ENCODE peak calls at places on chromosomes 4 and X, in five cellular contexts. A, K, M, L and H are unnamed samples.

GRCh38 chr4:88441696-88442095 is 15.2 kb upstream of the HERC5 start:
- DNase-seq in K (no peak), L (no peak), A (no peak), M (no peak), H (no peak)

GRCh38 chrX:16882188-16882587 is 12.0 kb upstream of the RBBP7 start:
- DNase-seq in A (no peak), K (no peak), L (no peak), M (no peak), H (no peak)

GRCh38 chrX:71095971-71096701 is 485 bp downstream of the FOXO4 start:
- DNase-seq in L (no peak), A (no peak), K (no peak), M (peak), H (no peak)

GRCh38 chrX:19007868-19008267 is 24.0 kb upstream of the PHKA2 start:
- DNase-seq in A (no peak), L (no peak), K (no peak), M (no peak), H (no peak)

GRCh38 chrX:103565752-103566151 is 19.6 kb upstream of the TCEAL4 start:
- DNase-seq in M (no peak), L (no peak), K (no peak), A (no peak), H (no peak)

GRCh38 chr4:7756071-7756470 is 183.6 kb downstream of the AFAP1 start:
- DNase-seq in L (no peak), K (no peak), M (no peak), A (no peak), H (no peak)

GRCh38 chr4:182242793-182243192 is 409 bp upstream of the TENM3 start:
- DNase-seq in A (no peak), L (no peak), M (no peak), K (no peak), H (no peak)

GRCh38 chr4:42786350-42787070 is 106.0 kb upstream of the GRXCR1 start:
- DNase-seq in A (no peak), K (peak), L (no peak), M (peak), H (no peak)

GRCh38 chrX:1767026-1767425 is 152.2 kb downstream of the ASMT start:
- DNase-seq in K (no peak), M (peak), A (no peak), L (no peak), H (no peak)

DNA sequence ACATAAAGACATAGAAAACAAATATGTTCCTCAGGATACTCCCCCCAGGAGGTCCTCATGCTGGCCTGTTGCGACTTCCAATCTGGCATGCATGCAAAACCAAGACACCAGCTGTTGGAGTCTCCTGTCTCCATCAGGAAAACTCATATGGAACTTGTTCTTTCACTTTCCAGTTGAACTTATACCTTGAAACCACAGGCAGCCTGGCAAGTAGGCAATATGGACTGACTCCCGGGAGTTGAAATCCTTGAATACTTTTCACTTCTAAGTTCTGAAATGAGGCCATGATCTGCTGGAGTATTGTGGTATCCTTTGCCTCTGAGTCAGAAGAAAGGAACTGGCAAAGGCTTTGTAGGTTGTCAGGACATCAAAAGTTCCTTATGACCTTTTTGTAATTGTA is 444.2 kb downstream of the IDS start:
- DNase-seq in L (no peak), K (no peak), A (no peak), M (no peak), H (no peak)
- TF ChIP-seq SUZ12 in L (no peak), K (no peak), A (no peak), M (no peak), H (no peak)

GRCh38 chr4:26178874-26179273 is 141.9 kb upstream of the RBPJ start:
- DNase-seq in A (no peak), K (no peak), L (no peak), M (no peak), H (no peak)

GRCh38 chr4:26175016-26175786 is 145.6 kb upstream of the RBPJ start:
- DNase-seq in M (no peak), K (no peak), A (peak), L (no peak), H (no peak)

GRCh38 chr4:26174033-26174432 is 146.8 kb upstream of the RBPJ start:
- DNase-seq in K (no peak), M (no peak), L (no peak), A (no peak), H (no peak)

GRCh38 chr4:26175905-26176304 is 144.9 kb upstream of the RBPJ start:
- DNase-seq in L (no peak), K (no peak), M (no peak), A (no peak), H (no peak)

DNA sequence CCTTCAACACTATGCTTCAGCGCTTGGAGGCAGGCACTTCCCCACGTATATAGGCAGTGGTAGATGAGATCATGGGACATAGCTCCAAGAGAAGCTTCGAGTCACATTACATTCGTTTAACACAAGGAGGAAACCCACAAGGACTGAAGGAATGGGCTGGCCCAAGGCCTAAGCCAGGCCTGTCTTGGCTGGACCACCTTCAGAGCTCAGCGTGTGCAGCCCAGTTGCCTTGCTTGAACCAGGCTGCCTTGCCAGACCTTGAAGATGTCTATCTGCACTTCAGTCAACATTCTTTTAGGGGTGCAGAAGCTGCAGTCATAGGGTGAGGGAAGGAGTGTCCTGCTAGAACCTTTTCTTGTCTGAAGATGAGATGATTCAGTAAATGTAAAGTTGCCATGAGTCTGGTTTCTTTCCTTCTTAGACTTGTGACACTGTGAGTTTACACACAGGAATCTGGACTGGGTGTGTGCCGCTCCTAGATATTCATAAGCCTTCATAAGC is 144.1 kb upstream of the RBPJ start:
- DNase-seq in K (no peak), L (no peak), M (no peak), A (no peak), H (no peak)
- TF ChIP-seq SUZ12 in K (no peak), L (no peak), M (no peak), A (no peak), H (no peak)

GRCh38 chr4:165133150-165133549 is 20.5 kb upstream of the TMEM192 start:
- DNase-seq in A (no peak), K (no peak), M (no peak), L (no peak), H (no peak)

GRCh38 chr4:165136529-165136928 is 23.9 kb upstream of the TMEM192 start:
- DNase-seq in L (no peak), A (no peak), K (no peak), M (no peak), H (no peak)

GRCh38 chr4:165129924-165130323 is 17.3 kb upstream of the TMEM192 start:
- DNase-seq in M (no peak), A (no peak), K (no peak), L (no peak), H (no peak)

GRCh38 chr4:165137205-165137604 is 24.5 kb upstream of the TMEM192 start:
- DNase-seq in L (no peak), A (no peak), K (no peak), M (no peak), H (no peak)

GRCh38 chr4:165131247-165131832 is 18.7 kb upstream of the TMEM192 start:
- DNase-seq in K (peak), A (peak), M (peak), L (peak), H (peak)
- TF ChIP-seq SUZ12 in K (no peak), A (no peak), M (no peak), L (no peak), H (no peak)

GRCh38 chr4:140924761-140925392 is 168.7 kb upstream of the TBC1D9 start:
- DNase-seq in M (peak), L (no peak), A (no peak), K (no peak), H (no peak)
- TF ChIP-seq SUZ12 in M (no peak), L (no peak), A (no peak), K (no peak), H (no peak)

DNA sequence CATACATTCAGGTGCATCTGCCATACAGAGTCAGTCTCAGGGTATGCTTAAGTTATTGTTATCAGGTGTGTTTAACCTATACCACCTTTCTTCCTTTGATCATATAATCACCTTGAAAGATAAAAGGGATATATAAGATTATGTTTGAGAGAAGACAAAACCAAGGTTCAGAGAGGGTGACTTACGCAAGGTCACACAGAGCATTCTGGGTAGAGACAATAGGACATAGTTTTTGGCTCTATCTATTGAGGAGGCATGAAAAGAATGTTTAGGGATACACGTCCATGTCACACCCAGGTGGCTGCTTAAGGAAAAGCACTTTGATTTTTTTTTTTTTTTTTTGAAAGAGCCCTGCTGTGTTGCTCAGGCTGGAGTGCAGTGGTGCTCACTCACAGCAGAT is 327.1 kb upstream of the RPS6KA3 start:
- DNase-seq in A (no peak), K (no peak), M (no peak), L (no peak), H (no peak)
- TF ChIP-seq SUZ12 in A (no peak), K (no peak), M (no peak), L (no peak), H (no peak)